ENCODE peak calls at places on chromosomes 5 and 9, in four cellular contexts. K is globus pallidus; S is effector memory CD8-positive, alpha-beta T cell; N is RWPE1. X is an unnamed sample.

GRCh38 chr5:103589416-103590175 is 27.0 kb upstream of the NUDT12 start:
- DNase-seq in K (no peak), S (no peak), N (no peak), X (no peak)

GRCh38 chr9:124934290-124934689 is 6.6 kb downstream of the GOLGA1 start:
- DNase-seq in K (no peak), S (no peak), N (no peak), X (peak; percentile 38)

GRCh38 chr9:101453776-101454570 is 18.4 kb upstream of the ALDOB start:
- DNase-seq in K (no peak), S (no peak), N (no peak), X (no peak)

GRCh38 chr9:16387382-16387781 is 483.1 kb downstream of the BNC2 start:
- DNase-seq in K (no peak), S (no peak), N (no peak), X (no peak)

GRCh38 chr9:91117959-91118651 is 243.6 kb downstream of the AUH start:
- DNase-seq in K (peak; percentile 64), S (no peak), N (no peak), X (peak; percentile 11)

GRCh38 chr5:98769256-98770157 is 4.0 kb upstream of the RGMB start:
- DNase-seq in K (peak; percentile 54), S (peak; percentile 22), N (peak; percentile 57), X (no peak)

GRCh38 chr5:88203977-88204735 is 64.5 kb downstream of the TMEM161B start:
- DNase-seq in K (no peak), S (peak; percentile 53), N (no peak), X (no peak)

GRCh38 chr9:120446681-120447080 is 133.3 kb downstream of the CDK5RAP2 start:
- DNase-seq in K (no peak), S (no peak), N (no peak), X (no peak)

GRCh38 chr5:94893404-94894145 is 275.1 kb downstream of the SLF1 start:
- DNase-seq in K (peak; percentile 45), S (no peak), N (no peak), X (no peak)

GRCh38 chr5:14501353-14502162 is 80.0 kb upstream of the OTULINL start:
- DNase-seq in K (no peak), S (no peak), N (no peak), X (no peak)

GRCh38 chr5:67205981-67206380 is 9.4 kb upstream of the CD180 start:
- DNase-seq in K (no peak), S (no peak), N (no peak), X (no peak)

GRCh38 chr9:16530669-16531461 is 339.6 kb downstream of the BNC2 start:
- DNase-seq in K (no peak), S (no peak), N (peak; percentile 82), X (no peak)

GRCh38 chr5:181255836-181256578 is 4.9 kb downstream of the TRIM52 start:
- DNase-seq in K (no peak), S (no peak), N (no peak), X (no peak)

GRCh38 chr9:36985769-36986547 is 48.1 kb downstream of the PAX5 start:
- DNase-seq in K (no peak), S (no peak), N (no peak), X (no peak)

GRCh38 chr9:130137081-130137869 is 34.9 kb upstream of the NCS1 start:
- DNase-seq in K (no peak), S (no peak), N (no peak), X (no peak)

GRCh38 chr5:68464424-68464823 is 248.9 kb downstream of the PIK3R1 start:
- DNase-seq in K (no peak), S (peak; percentile 21), N (peak; percentile 38), X (no peak)